ENCODE peak calls at places on chromosomes 6 and 20, in seven cellular contexts. One of them, this sample, is unnamed. For H3K4me1, the result is how much of the 10 kb centered on the place peaks cover.

GRCh38 chr6:35691027-35691824 is 2.5 kb upstream of the FKBP5 start:
- DNase-seq in heart left ventricle: peak
- DNase-seq in endothelial cell of umbilical vein: no peak
- DNase-seq in breast epithelium: peak
- DNase-seq in body of pancreas: peak
- DNase-seq in testis: peak
- DNase-seq in A549: no peak
- DNase-seq in this sample: peak

GRCh38 chr6:157270916-157271315 is 52.4 kb downstream of the TMEM242 start:
- DNase-seq in heart left ventricle: no peak
- DNase-seq in endothelial cell of umbilical vein: no peak
- DNase-seq in breast epithelium: no peak
- DNase-seq in body of pancreas: no peak
- DNase-seq in testis: no peak
- DNase-seq in A549: no peak
- DNase-seq in this sample: no peak

GRCh38 chr6:157514659-157515496 is 133.9 kb downstream of the ZDHHC14 start:
- DNase-seq in heart left ventricle: no peak
- DNase-seq in endothelial cell of umbilical vein: peak
- DNase-seq in breast epithelium: no peak
- DNase-seq in body of pancreas: no peak
- DNase-seq in testis: no peak
- DNase-seq in A549: peak
- DNase-seq in this sample: no peak

GRCh38 chr6:110408891-110409290 is 6.5 kb downstream of the DDO start:
- DNase-seq in heart left ventricle: no peak
- DNase-seq in endothelial cell of umbilical vein: no peak
- DNase-seq in breast epithelium: no peak
- DNase-seq in body of pancreas: no peak
- DNase-seq in testis: no peak
- DNase-seq in A549: no peak
- DNase-seq in this sample: no peak

GRCh38 chr20:52683761-52684160 is 288.4 kb upstream of the TSHZ2 start:
- DNase-seq in heart left ventricle: no peak
- DNase-seq in endothelial cell of umbilical vein: no peak
- DNase-seq in breast epithelium: no peak
- DNase-seq in body of pancreas: no peak
- DNase-seq in testis: no peak
- DNase-seq in A549: no peak
- DNase-seq in this sample: no peak

GRCh38 chr20:35791823-35792222 is 20.0 kb downstream of the PHF20 start:
- DNase-seq in heart left ventricle: no peak
- DNase-seq in endothelial cell of umbilical vein: no peak
- DNase-seq in breast epithelium: no peak
- DNase-seq in body of pancreas: no peak
- DNase-seq in testis: no peak
- DNase-seq in A549: no peak
- DNase-seq in this sample: no peak

GRCh38 chr6:149150301-149150700 is 167.2 kb upstream of the TAB2 start:
- DNase-seq in heart left ventricle: no peak
- DNase-seq in endothelial cell of umbilical vein: no peak
- DNase-seq in breast epithelium: no peak
- DNase-seq in body of pancreas: no peak
- DNase-seq in testis: no peak
- DNase-seq in A549: no peak
- DNase-seq in this sample: no peak

GRCh38 chr20:37288091-37288490 is 1.4 kb upstream of the MANBAL start:
- DNase-seq in heart left ventricle: no peak
- DNase-seq in endothelial cell of umbilical vein: no peak
- DNase-seq in breast epithelium: peak
- DNase-seq in body of pancreas: peak
- DNase-seq in testis: no peak
- DNase-seq in A549: no peak
- DNase-seq in this sample: no peak

GRCh38 chr20:31551581-31552081 is 37.4 kb downstream of the HM13 start:
- DNase-seq in heart left ventricle: no peak
- DNase-seq in endothelial cell of umbilical vein: no peak
- DNase-seq in breast epithelium: no peak
- DNase-seq in body of pancreas: no peak
- DNase-seq in testis: no peak
- DNase-seq in A549: no peak
- DNase-seq in this sample: no peak

GRCh38 chr20:39897058-39897457 is 792.0 kb downstream of the MAFB start:
- DNase-seq in heart left ventricle: no peak
- DNase-seq in endothelial cell of umbilical vein: no peak
- DNase-seq in breast epithelium: no peak
- DNase-seq in body of pancreas: no peak
- DNase-seq in testis: no peak
- DNase-seq in A549: no peak
- DNase-seq in this sample: no peak

GRCh38 chr6:136134275-136134674 is 115.8 kb downstream of the MTFR2 start:
- DNase-seq in heart left ventricle: no peak
- DNase-seq in endothelial cell of umbilical vein: no peak
- DNase-seq in breast epithelium: no peak
- DNase-seq in body of pancreas: no peak
- DNase-seq in testis: no peak
- DNase-seq in A549: no peak
- DNase-seq in this sample: no peak

GRCh38 chr20:1392443-1392692 is 486 bp downstream of the FKBP1A start:
- DNase-seq in heart left ventricle: no peak
- DNase-seq in endothelial cell of umbilical vein: no peak
- DNase-seq in breast epithelium: no peak
- DNase-seq in body of pancreas: no peak
- DNase-seq in testis: no peak
- DNase-seq in A549: no peak
- DNase-seq in this sample: no peak

GRCh38 chr20:31587545-31588389 is 17.3 kb upstream of the ID1 start:
- DNase-seq in heart left ventricle: peak
- DNase-seq in endothelial cell of umbilical vein: peak
- DNase-seq in breast epithelium: no peak
- DNase-seq in body of pancreas: no peak
- DNase-seq in testis: no peak
- DNase-seq in A549: no peak
- DNase-seq in this sample: no peak

DNA sequence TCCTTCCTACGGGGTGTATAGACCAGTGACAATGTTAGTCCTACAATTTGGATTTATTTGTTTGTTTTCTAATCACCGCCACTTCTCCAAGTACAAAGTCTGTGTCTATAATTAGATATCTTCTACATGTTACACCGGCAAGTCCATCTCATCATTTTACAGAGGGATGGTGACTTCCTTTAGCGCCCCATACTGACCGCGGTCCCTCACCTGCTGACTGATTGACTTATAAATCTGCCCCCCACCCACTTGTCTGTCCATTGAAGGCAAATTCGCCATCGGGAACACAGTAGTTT is 8.9 kb upstream of the NR2E1 start:
- DNase-seq in heart left ventricle: no peak
- DNase-seq in endothelial cell of umbilical vein: no peak
- DNase-seq in breast epithelium: no peak
- DNase-seq in body of pancreas: no peak
- DNase-seq in testis: no peak
- DNase-seq in A549: no peak
- DNase-seq in this sample: no peak
- H3K4me3 ChIP-seq in heart left ventricle: no peak
- H3K4me3 ChIP-seq in endothelial cell of umbilical vein: no peak
- H3K4me3 ChIP-seq in breast epithelium: no peak
- H3K4me3 ChIP-seq in body of pancreas: no peak
- H3K4me3 ChIP-seq in testis: peak
- H3K4me3 ChIP-seq in A549: no peak
- H3K4me3 ChIP-seq in this sample: no peak

GRCh38 chr20:58458342-58459057 is 56.7 kb downstream of the APCDD1L start:
- DNase-seq in heart left ventricle: no peak
- DNase-seq in endothelial cell of umbilical vein: peak
- DNase-seq in breast epithelium: no peak
- DNase-seq in body of pancreas: no peak
- DNase-seq in testis: no peak
- DNase-seq in A549: no peak
- DNase-seq in this sample: no peak
- TF ChIP-seq POLR2A in heart left ventricle: no peak
- TF ChIP-seq POLR2A in endothelial cell of umbilical vein: no peak
- TF ChIP-seq POLR2A in breast epithelium: no peak
- TF ChIP-seq POLR2A in body of pancreas: no peak
- TF ChIP-seq POLR2A in testis: no peak
- TF ChIP-seq POLR2A in A549: no peak
- TF ChIP-seq POLR2A in this sample: no peak

GRCh38 chr6:166618866-166619761 is 7.9 kb downstream of the RPS6KA2 start:
- DNase-seq in heart left ventricle: no peak
- DNase-seq in endothelial cell of umbilical vein: no peak
- DNase-seq in breast epithelium: no peak
- DNase-seq in body of pancreas: no peak
- DNase-seq in testis: no peak
- DNase-seq in A549: no peak
- DNase-seq in this sample: no peak

GRCh38 chr6:166623318-166623717 is 3.7 kb downstream of the RPS6KA2 start:
- DNase-seq in heart left ventricle: no peak
- DNase-seq in endothelial cell of umbilical vein: no peak
- DNase-seq in breast epithelium: no peak
- DNase-seq in body of pancreas: peak
- DNase-seq in testis: no peak
- DNase-seq in A549: no peak
- DNase-seq in this sample: no peak

GRCh38 chr6:166620478-166621113 is 6.5 kb downstream of the RPS6KA2 start:
- DNase-seq in heart left ventricle: no peak
- DNase-seq in endothelial cell of umbilical vein: no peak
- DNase-seq in breast epithelium: no peak
- DNase-seq in body of pancreas: no peak
- DNase-seq in testis: no peak
- DNase-seq in A549: no peak
- DNase-seq in this sample: no peak

GRCh38 chr6:166619912-166620311 is 7.1 kb downstream of the RPS6KA2 start:
- DNase-seq in heart left ventricle: peak
- DNase-seq in endothelial cell of umbilical vein: peak
- DNase-seq in breast epithelium: peak
- DNase-seq in body of pancreas: peak
- DNase-seq in testis: no peak
- DNase-seq in A549: no peak
- DNase-seq in this sample: no peak

DNA sequence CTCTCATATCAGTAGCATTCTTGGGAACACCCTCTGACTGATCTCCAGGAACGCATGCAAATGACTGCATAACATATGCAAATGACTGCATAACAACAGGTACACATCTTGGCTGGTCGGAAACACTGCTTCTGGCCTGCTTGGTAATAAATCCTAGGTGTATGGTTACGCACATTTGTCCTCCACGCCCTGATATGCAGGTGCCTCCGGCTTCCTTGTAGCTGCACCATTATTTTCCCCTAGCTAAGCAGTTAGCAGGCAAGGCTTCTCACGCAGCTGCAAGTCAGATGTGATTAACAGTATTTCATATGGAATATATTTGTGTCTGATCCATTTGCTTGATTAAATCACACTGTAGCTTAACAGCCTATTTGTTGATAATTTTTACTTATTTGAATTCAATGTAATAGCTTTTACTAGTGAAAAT is 5.9 kb downstream of the RPS6KA2 start:
- DNase-seq in heart left ventricle: no peak
- DNase-seq in endothelial cell of umbilical vein: no peak
- DNase-seq in breast epithelium: no peak
- DNase-seq in body of pancreas: no peak
- DNase-seq in testis: no peak
- DNase-seq in A549: no peak
- DNase-seq in this sample: no peak
- H3K4me1 ChIP-seq in heart left ventricle: half or more
- H3K4me1 ChIP-seq in endothelial cell of umbilical vein: half or more
- H3K4me1 ChIP-seq in breast epithelium: under half
- H3K4me1 ChIP-seq in body of pancreas: half or more
- H3K4me1 ChIP-seq in testis: under half
- H3K4me1 ChIP-seq in A549: under half
- H3K4me1 ChIP-seq in this sample: under half

GRCh38 chr20:16505894-16506293 is 67.4 kb downstream of the KIF16B start:
- DNase-seq in heart left ventricle: no peak
- DNase-seq in endothelial cell of umbilical vein: no peak
- DNase-seq in breast epithelium: no peak
- DNase-seq in body of pancreas: no peak
- DNase-seq in testis: no peak
- DNase-seq in A549: no peak
- DNase-seq in this sample: no peak
- H3K4me3 ChIP-seq in heart left ventricle: no peak
- H3K4me3 ChIP-seq in endothelial cell of umbilical vein: no peak
- H3K4me3 ChIP-seq in breast epithelium: no peak
- H3K4me3 ChIP-seq in body of pancreas: no peak
- H3K4me3 ChIP-seq in testis: no peak
- H3K4me3 ChIP-seq in A549: no peak
- H3K4me3 ChIP-seq in this sample: no peak

GRCh38 chr6:127266892-127267741 is 453 bp downstream of the RNF146 start:
- DNase-seq in heart left ventricle: no peak
- DNase-seq in endothelial cell of umbilical vein: peak
- DNase-seq in breast epithelium: peak
- DNase-seq in body of pancreas: peak
- DNase-seq in testis: peak
- DNase-seq in A549: peak
- DNase-seq in this sample: peak
- TF ChIP-seq POLR2A in heart left ventricle: peak
- TF ChIP-seq POLR2A in endothelial cell of umbilical vein: peak
- TF ChIP-seq POLR2A in breast epithelium: peak
- TF ChIP-seq POLR2A in body of pancreas: peak
- TF ChIP-seq POLR2A in testis: no peak
- TF ChIP-seq POLR2A in A549: peak
- TF ChIP-seq POLR2A in this sample: peak

This sample was measured in tibial nerve.